ENCODE peak calls at places on chromosomes 7 and 10, in five cellular contexts. T, J, G, P and X are unnamed samples.

GRCh38 chr7:6226194-6226799 is 46.1 kb downstream of the CYTH3 start:
- DNase-seq in G (no peak), T (no peak), J (peak), P (no peak), X (no peak)

GRCh38 chr7:43753401-43753800 is 5.1 kb upstream of the BLVRA start:
- DNase-seq in T (no peak), G (no peak), J (no peak), P (no peak), X (no peak)

GRCh38 chr7:132112632-132113031 is 463.6 kb downstream of the PLXNA4 start:
- DNase-seq in G (no peak), P (no peak), T (no peak), J (peak), X (no peak)

GRCh38 chr7:128017460-128017859 is 13.8 kb downstream of the LRRC4 start:
- DNase-seq in T (no peak), P (no peak), G (no peak), J (no peak), X (no peak)

GRCh38 chr10:116306847-116307246 is 17.4 kb upstream of the CCDC172 start:
- DNase-seq in P (no peak), T (no peak), G (no peak), J (no peak), X (no peak)

GRCh38 chr7:79709574-79710409 is 256.3 kb upstream of the MAGI2 start:
- DNase-seq in J (peak), G (peak), P (peak), T (no peak), X (no peak)

GRCh38 chr7:149321978-149322541 is 60.1 kb downstream of the ZNF783 start:
- DNase-seq in G (no peak), J (no peak), T (no peak), P (peak), X (no peak)

GRCh38 chr10:78448470-78448869 is 414.8 kb downstream of the RPS24 start:
- DNase-seq in P (no peak), J (no peak), T (no peak), G (no peak), X (no peak)

GRCh38 chr10:35765039-35765662 is 123.1 kb upstream of the FZD8 start:
- DNase-seq in G (no peak), T (no peak), J (no peak), P (no peak), X (no peak)

GRCh38 chr10:14093735-14094484 is 236.8 kb downstream of the FRMD4A start:
- DNase-seq in G (peak), T (no peak), J (peak), P (peak), X (peak)

GRCh38 chr7:1698221-1698620 is 28.1 kb downstream of the ELFN1 start:
- DNase-seq in P (no peak), G (no peak), J (no peak), T (no peak), X (no peak)

GRCh38 chr7:47571355-47572100 is 10.4 kb downstream of the TNS3 start:
- DNase-seq in G (no peak), P (no peak), J (no peak), T (no peak), X (no peak)

GRCh38 chr7:107628461-107629064 is 32.1 kb upstream of the SLC26A4 start:
- DNase-seq in P (no peak), T (no peak), J (no peak), G (no peak), X (no peak)

GRCh38 chr7:107405559-107405958 is 64.3 kb upstream of the GPR22 start:
- DNase-seq in P (no peak), G (no peak), T (no peak), J (no peak), X (no peak)

GRCh38 chr7:91628742-91629141 is 251.8 kb downstream of the MTERF1 start:
- DNase-seq in G (peak), T (no peak), P (peak), J (peak), X (no peak)

GRCh38 chr10:101725843-101726242 is 30.9 kb upstream of the FBXW4 start:
- DNase-seq in J (no peak), T (no peak), P (no peak), G (no peak), X (no peak)

GRCh38 chr7:140403878-140404564 is at the start of gene RAB19:
- DNase-seq in T (no peak), G (peak), J (no peak), P (no peak), X (no peak)

DNA sequence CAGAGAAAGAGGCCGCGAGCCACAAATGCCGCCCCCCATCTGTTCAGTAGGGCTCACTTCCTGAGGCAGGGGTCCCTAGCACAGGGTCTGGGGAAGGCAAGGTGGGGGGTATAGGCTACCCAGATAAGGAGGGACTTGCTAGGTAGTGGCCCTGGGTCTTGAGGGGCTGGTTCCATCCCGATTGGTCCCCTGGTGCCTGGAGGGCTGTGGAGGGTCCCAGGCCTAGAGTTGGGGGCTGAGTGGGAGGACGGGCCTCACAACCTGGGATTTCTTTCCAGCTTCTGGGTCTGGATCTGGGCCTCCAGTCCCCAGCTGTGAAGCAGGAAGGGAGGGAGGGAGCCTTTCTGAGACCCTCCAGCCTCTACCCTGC is 75.1 kb upstream of the EN2 start:
- DNase-seq in G (no peak), P (no peak), T (no peak), J (no peak), X (no peak)
- TF ChIP-seq CTCF in G (no peak), P (no peak), T (no peak), J (no peak), X (no peak)

GRCh38 chr7:77903597-77903996 is 105.0 kb downstream of the PHTF2 start:
- DNase-seq in G (no peak), P (no peak), T (no peak), J (peak), X (no peak)
- TF ChIP-seq CTCF in G (peak), P (no peak), T (no peak), J (peak), X (no peak)

GRCh38 chr10:5888843-5889623 is 660 bp downstream of the ANKRD16 start:
- DNase-seq in J (peak), P (peak), G (no peak), T (no peak), X (peak)
- TF ChIP-seq CTCF in J (peak), P (no peak), G (no peak), T (no peak), X (no peak)

DNA sequence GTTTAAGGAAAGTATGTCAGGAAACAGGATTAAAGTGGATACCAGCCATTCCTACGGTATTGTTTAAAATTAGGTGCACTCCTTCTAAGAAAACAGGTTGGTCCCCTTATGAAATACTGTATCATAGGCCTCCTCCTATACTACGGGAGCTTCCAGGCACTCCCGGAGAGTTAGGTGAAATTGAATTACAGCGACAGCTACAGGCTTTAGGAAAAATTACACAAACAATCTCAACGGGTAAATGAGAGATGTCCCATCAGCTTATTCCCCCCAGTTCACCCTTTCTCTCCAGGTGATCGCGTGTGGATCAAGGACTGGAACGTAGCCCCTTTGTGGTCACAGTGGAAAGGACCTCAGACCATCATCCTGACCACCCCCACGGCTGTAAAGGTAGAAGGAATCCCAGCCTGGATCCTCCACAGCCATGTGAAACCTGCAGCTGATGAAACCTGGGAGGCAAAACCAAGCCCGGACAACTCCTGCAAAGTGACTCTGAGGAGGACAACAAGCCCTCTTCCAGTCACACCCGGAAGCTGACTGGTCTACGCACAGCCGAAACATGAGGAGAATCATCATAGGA is 25.1 kb upstream of the GHITM start:
- DNase-seq in J (peak), P (no peak), G (no peak), T (no peak), X (no peak)
- TF ChIP-seq CTCF in J (peak), P (no peak), G (peak), T (peak), X (peak)

DNA sequence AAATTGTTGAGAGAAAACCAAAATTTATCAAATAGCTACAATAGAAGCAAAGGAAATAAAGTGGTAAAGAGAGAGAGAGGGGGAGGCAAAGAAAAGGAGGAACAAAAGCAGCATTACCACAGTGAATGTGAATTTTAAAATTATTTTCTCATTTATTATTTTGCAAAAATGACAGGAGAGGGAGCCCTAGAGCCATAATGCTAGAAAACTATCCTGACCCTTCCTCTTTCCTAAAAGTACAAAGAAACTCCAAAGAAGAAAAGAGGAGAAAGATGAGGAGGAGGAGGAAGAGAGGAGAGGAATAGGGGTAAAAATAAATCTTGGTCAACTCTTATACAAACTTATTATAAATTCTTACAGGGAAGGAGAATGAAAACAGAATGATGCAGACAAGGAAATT is 921.5 kb downstream of the NRG3 start:
- DNase-seq in G (peak), J (peak), P (peak), T (no peak), X (no peak)
- TF ChIP-seq CTCF in G (peak), J (peak), P (peak), T (peak), X (peak)

GRCh38 chr7:142523821-142524460 is 225.3 kb upstream of the PRSS1 start:
- DNase-seq in P (no peak), G (no peak), T (no peak), J (no peak), X (no peak)

GRCh38 chr7:142533920-142534319 is 215.4 kb upstream of the PRSS1 start:
- DNase-seq in P (no peak), G (no peak), J (no peak), T (no peak), X (no peak)

GRCh38 chr7:142534726-142535122 is 214.5 kb upstream of the PRSS1 start:
- DNase-seq in J (no peak), T (no peak), P (no peak), G (no peak), X (no peak)

GRCh38 chr7:142528608-142529408 is 220.5 kb upstream of the PRSS1 start:
- DNase-seq in J (no peak), G (no peak), T (no peak), P (no peak), X (no peak)
- TF ChIP-seq CTCF in J (no peak), G (no peak), T (no peak), P (no peak), X (no peak)